ENCODE peak calls at places on chromosome 18, in five cellular contexts. One of them, this sample, is unnamed.

GRCh38 chr18:24176727-24177416 is 38.0 kb downstream of the CABYR start:
- DNase-seq in B cell: peak; percentile 61
- DNase-seq in choroid plexus epithelial cell: peak; percentile 68
- DNase-seq in left ventricle myocardium inferior: peak; percentile 42
- DNase-seq in AG04450: peak; percentile 10
- DNase-seq in this sample: peak; percentile 64

GRCh38 chr18:22455425-22456150 is 37.9 kb upstream of the CTAGE1 start:
- DNase-seq in left ventricle myocardium inferior: no peak
- DNase-seq in AG04450: no peak
- DNase-seq in B cell: no peak
- DNase-seq in choroid plexus epithelial cell: no peak
- DNase-seq in this sample: no peak

GRCh38 chr18:55838841-55839240 is 250.8 kb upstream of the TCF4 start:
- DNase-seq in left ventricle myocardium inferior: no peak
- DNase-seq in AG04450: no peak
- DNase-seq in B cell: no peak
- DNase-seq in choroid plexus epithelial cell: peak; percentile 66
- DNase-seq in this sample: no peak

GRCh38 chr18:21110667-21111350 is 804 bp downstream of the ROCK1 start:
- DNase-seq in B cell: peak; percentile 53
- DNase-seq in left ventricle myocardium inferior: peak; percentile 44
- DNase-seq in choroid plexus epithelial cell: peak; percentile 53
- DNase-seq in AG04450: no peak
- DNase-seq in this sample: peak; percentile 25

GRCh38 chr18:36662000-36662399 is 166.8 kb downstream of the TPGS2 start:
- DNase-seq in choroid plexus epithelial cell: peak; percentile 9
- DNase-seq in B cell: no peak
- DNase-seq in AG04450: no peak
- DNase-seq in left ventricle myocardium inferior: no peak
- DNase-seq in this sample: no peak

GRCh38 chr18:22558945-22559385 is 141.2 kb upstream of the CTAGE1 start:
- DNase-seq in left ventricle myocardium inferior: peak; percentile 66
- DNase-seq in AG04450: no peak
- DNase-seq in B cell: no peak
- DNase-seq in choroid plexus epithelial cell: peak; percentile 71
- DNase-seq in this sample: no peak

GRCh38 chr18:1014496-1014895 is 109.8 kb downstream of the ADCYAP1 start:
- DNase-seq in B cell: no peak
- DNase-seq in AG04450: no peak
- DNase-seq in choroid plexus epithelial cell: no peak
- DNase-seq in left ventricle myocardium inferior: no peak
- DNase-seq in this sample: no peak

GRCh38 chr18:43919565-43919964 is 642.3 kb upstream of the SYT4 start:
- DNase-seq in choroid plexus epithelial cell: peak; percentile 17
- DNase-seq in B cell: no peak
- DNase-seq in left ventricle myocardium inferior: no peak
- DNase-seq in AG04450: no peak
- DNase-seq in this sample: no peak

GRCh38 chr18:13543811-13544732 is 182.3 kb downstream of the FAM210A start:
- DNase-seq in B cell: no peak
- DNase-seq in left ventricle myocardium inferior: no peak
- DNase-seq in AG04450: no peak
- DNase-seq in choroid plexus epithelial cell: no peak
- DNase-seq in this sample: no peak

GRCh38 chr18:26546170-26546874 is 2.0 kb downstream of the KCTD1 start:
- DNase-seq in choroid plexus epithelial cell: no peak
- DNase-seq in AG04450: no peak
- DNase-seq in B cell: no peak
- DNase-seq in left ventricle myocardium inferior: no peak
- DNase-seq in this sample: peak; percentile 17

GRCh38 chr18:3130344-3130743 is 89.4 kb downstream of the MYOM1 start:
- DNase-seq in left ventricle myocardium inferior: no peak
- DNase-seq in B cell: no peak
- DNase-seq in choroid plexus epithelial cell: no peak
- DNase-seq in AG04450: no peak
- DNase-seq in this sample: no peak

GRCh38 chr18:3585656-3586509 is 135.9 kb downstream of the TGIF1 start:
- DNase-seq in AG04450: no peak
- DNase-seq in left ventricle myocardium inferior: peak; percentile 69
- DNase-seq in choroid plexus epithelial cell: peak; percentile 87
- DNase-seq in B cell: no peak
- DNase-seq in this sample: peak; percentile 52

GRCh38 chr18:60732146-60732545 is 359.6 kb upstream of the MC4R start:
- DNase-seq in AG04450: no peak
- DNase-seq in B cell: no peak
- DNase-seq in left ventricle myocardium inferior: no peak
- DNase-seq in choroid plexus epithelial cell: no peak
- DNase-seq in this sample: no peak

GRCh38 chr18:13284330-13285027 is 65.9 kb downstream of the LDLRAD4 start:
- DNase-seq in left ventricle myocardium inferior: no peak
- DNase-seq in B cell: no peak
- DNase-seq in AG04450: no peak
- DNase-seq in choroid plexus epithelial cell: no peak
- DNase-seq in this sample: no peak

GRCh38 chr18:3872651-3873050 is 422.7 kb downstream of the TGIF1 start:
- DNase-seq in B cell: no peak
- DNase-seq in AG04450: no peak
- DNase-seq in left ventricle myocardium inferior: no peak
- DNase-seq in choroid plexus epithelial cell: no peak
- DNase-seq in this sample: no peak

GRCh38 chr18:70892381-70892780 is 603.5 kb downstream of the SOCS6 start:
- DNase-seq in B cell: no peak
- DNase-seq in AG04450: no peak
- DNase-seq in choroid plexus epithelial cell: no peak
- DNase-seq in left ventricle myocardium inferior: no peak
- DNase-seq in this sample: no peak

GRCh38 chr18:79695856-79696850 is 16.6 kb downstream of the CTDP1 start:
- DNase-seq in B cell: no peak
- DNase-seq in choroid plexus epithelial cell: no peak
- DNase-seq in AG04450: no peak
- DNase-seq in left ventricle myocardium inferior: no peak
- DNase-seq in this sample: no peak

GRCh38 chr18:2991241-2991640 is 21.7 kb downstream of the LPIN2 start:
- DNase-seq in AG04450: no peak
- DNase-seq in choroid plexus epithelial cell: no peak
- DNase-seq in left ventricle myocardium inferior: no peak
- DNase-seq in B cell: no peak
- DNase-seq in this sample: no peak

GRCh38 chr18:2515408-2515807 is 55.9 kb downstream of the METTL4 start:
- DNase-seq in choroid plexus epithelial cell: peak; percentile 67
- DNase-seq in B cell: no peak
- DNase-seq in AG04450: peak; percentile 38
- DNase-seq in left ventricle myocardium inferior: no peak
- DNase-seq in this sample: no peak

GRCh38 chr18:36297419-36298112 is at the start of gene FHOD3:
- DNase-seq in AG04450: no peak
- DNase-seq in B cell: peak; percentile 65
- DNase-seq in left ventricle myocardium inferior: peak; percentile 69
- DNase-seq in choroid plexus epithelial cell: peak; percentile 36
- DNase-seq in this sample: peak; percentile 92

GRCh38 chr18:22556271-22556990 is 138.7 kb upstream of the CTAGE1 start:
- DNase-seq in B cell: no peak
- DNase-seq in choroid plexus epithelial cell: no peak
- DNase-seq in left ventricle myocardium inferior: peak; percentile 81
- DNase-seq in AG04450: no peak
- DNase-seq in this sample: no peak

GRCh38 chr18:12776821-12777471 is 74.1 kb downstream of the PSMG2 start:
- DNase-seq in choroid plexus epithelial cell: no peak
- DNase-seq in AG04450: no peak
- DNase-seq in left ventricle myocardium inferior: no peak
- DNase-seq in B cell: no peak
- DNase-seq in this sample: no peak

GRCh38 chr18:76994086-76994654 is 138.4 kb downstream of the MBP start:
- DNase-seq in choroid plexus epithelial cell: no peak
- DNase-seq in B cell: no peak
- DNase-seq in AG04450: peak; percentile 8
- DNase-seq in left ventricle myocardium inferior: no peak
- DNase-seq in this sample: no peak

GRCh38 chr18:74635202-74635969 is 37.7 kb downstream of the ZNF407 start:
- DNase-seq in choroid plexus epithelial cell: no peak
- DNase-seq in B cell: no peak
- DNase-seq in AG04450: no peak
- DNase-seq in left ventricle myocardium inferior: no peak
- DNase-seq in this sample: no peak

GRCh38 chr18:48889981-48890735 is 60.6 kb downstream of the SMAD7 start:
- DNase-seq in left ventricle myocardium inferior: no peak
- DNase-seq in B cell: no peak
- DNase-seq in choroid plexus epithelial cell: no peak
- DNase-seq in AG04450: no peak
- DNase-seq in this sample: no peak

GRCh38 chr18:3892141-3892540 is 442.2 kb downstream of the TGIF1 start:
- DNase-seq in left ventricle myocardium inferior: no peak
- DNase-seq in B cell: no peak
- DNase-seq in AG04450: no peak
- DNase-seq in choroid plexus epithelial cell: no peak
- DNase-seq in this sample: no peak

GRCh38 chr18:27004056-27004829 is 138.7 kb upstream of the AQP4 start:
- DNase-seq in B cell: no peak
- DNase-seq in left ventricle myocardium inferior: no peak
- DNase-seq in AG04450: no peak
- DNase-seq in choroid plexus epithelial cell: peak; percentile 34
- DNase-seq in this sample: no peak

GRCh38 chr18:47574966-47575365 is 323.5 kb upstream of the SKOR2 start:
- DNase-seq in choroid plexus epithelial cell: no peak
- DNase-seq in B cell: no peak
- DNase-seq in left ventricle myocardium inferior: no peak
- DNase-seq in AG04450: no peak
- DNase-seq in this sample: no peak

GRCh38 chr18:22493940-22494339 is 76.2 kb upstream of the CTAGE1 start:
- DNase-seq in B cell: no peak
- DNase-seq in AG04450: no peak
- DNase-seq in left ventricle myocardium inferior: no peak
- DNase-seq in choroid plexus epithelial cell: peak; percentile 50
- DNase-seq in this sample: no peak

GRCh38 chr18:7221424-7222155 is 9.3 kb upstream of the LRRC30 start:
- DNase-seq in left ventricle myocardium inferior: no peak
- DNase-seq in B cell: no peak
- DNase-seq in AG04450: peak; percentile 29
- DNase-seq in choroid plexus epithelial cell: peak; percentile 92
- DNase-seq in this sample: no peak

GRCh38 chr18:27263369-27263768 is 78.3 kb upstream of the CHST9 start:
- DNase-seq in left ventricle myocardium inferior: no peak
- DNase-seq in B cell: no peak
- DNase-seq in AG04450: no peak
- DNase-seq in choroid plexus epithelial cell: no peak
- DNase-seq in this sample: no peak

GRCh38 chr18:72672364-72673151 is 128.4 kb upstream of the CBLN2 start:
- DNase-seq in choroid plexus epithelial cell: peak; percentile 74
- DNase-seq in AG04450: no peak
- DNase-seq in left ventricle myocardium inferior: no peak
- DNase-seq in B cell: peak; percentile 31
- DNase-seq in this sample: peak; percentile 48

GRCh38 chr18:48813833-48814489 is 136.8 kb downstream of the SMAD7 start:
- DNase-seq in left ventricle myocardium inferior: peak; percentile 24
- DNase-seq in AG04450: no peak
- DNase-seq in choroid plexus epithelial cell: no peak
- DNase-seq in B cell: no peak
- DNase-seq in this sample: no peak

GRCh38 chr18:2572144-2572682 is 856 bp downstream of the NDC80 start:
- DNase-seq in B cell: no peak
- DNase-seq in AG04450: no peak
- DNase-seq in left ventricle myocardium inferior: no peak
- DNase-seq in choroid plexus epithelial cell: peak; percentile 7
- DNase-seq in this sample: no peak

GRCh38 chr18:60935046-60935445 is 398.2 kb upstream of the CDH20 start:
- DNase-seq in B cell: no peak
- DNase-seq in choroid plexus epithelial cell: peak; percentile 11
- DNase-seq in AG04450: no peak
- DNase-seq in left ventricle myocardium inferior: no peak
- DNase-seq in this sample: no peak

GRCh38 chr18:79389689-79390088 is 6.0 kb upstream of the NFATC1 start:
- DNase-seq in left ventricle myocardium inferior: no peak
- DNase-seq in AG04450: no peak
- DNase-seq in choroid plexus epithelial cell: no peak
- DNase-seq in B cell: no peak
- DNase-seq in this sample: no peak

GRCh38 chr18:35528749-35529274 is 31.1 kb upstream of the INO80C start:
- DNase-seq in left ventricle myocardium inferior: no peak
- DNase-seq in AG04450: no peak
- DNase-seq in choroid plexus epithelial cell: no peak
- DNase-seq in B cell: no peak
- DNase-seq in this sample: no peak

GRCh38 chr18:28357785-28358401 is 181.0 kb upstream of the CDH2 start:
- DNase-seq in AG04450: no peak
- DNase-seq in left ventricle myocardium inferior: no peak
- DNase-seq in B cell: no peak
- DNase-seq in choroid plexus epithelial cell: peak; percentile 3
- DNase-seq in this sample: no peak
- TF ChIP-seq CTCF in AG04450: no peak
- TF ChIP-seq CTCF in left ventricle myocardium inferior: peak; percentile 14
- TF ChIP-seq CTCF in B cell: no peak
- TF ChIP-seq CTCF in choroid plexus epithelial cell: peak; percentile 34
- TF ChIP-seq CTCF in this sample: no peak

GRCh38 chr18:62716679-62717058 is 1.3 kb downstream of the PHLPP1 start:
- DNase-seq in AG04450: no peak
- DNase-seq in choroid plexus epithelial cell: peak; percentile 35
- DNase-seq in B cell: peak; percentile 81
- DNase-seq in left ventricle myocardium inferior: peak; percentile 59
- DNase-seq in this sample: peak; percentile 78
- TF ChIP-seq CTCF in AG04450: no peak
- TF ChIP-seq CTCF in choroid plexus epithelial cell: peak; percentile 36
- TF ChIP-seq CTCF in B cell: no peak
- TF ChIP-seq CTCF in left ventricle myocardium inferior: no peak
- TF ChIP-seq CTCF in this sample: peak; percentile 67

GRCh38 chr18:9619990-9620389 is 5.6 kb upstream of the PPP4R1 start:
- DNase-seq in choroid plexus epithelial cell: peak; percentile 66
- DNase-seq in AG04450: no peak
- DNase-seq in B cell: no peak
- DNase-seq in left ventricle myocardium inferior: no peak
- DNase-seq in this sample: no peak
- TF ChIP-seq CTCF in choroid plexus epithelial cell: no peak
- TF ChIP-seq CTCF in AG04450: no peak
- TF ChIP-seq CTCF in B cell: no peak
- TF ChIP-seq CTCF in left ventricle myocardium inferior: no peak
- TF ChIP-seq CTCF in this sample: no peak

DNA sequence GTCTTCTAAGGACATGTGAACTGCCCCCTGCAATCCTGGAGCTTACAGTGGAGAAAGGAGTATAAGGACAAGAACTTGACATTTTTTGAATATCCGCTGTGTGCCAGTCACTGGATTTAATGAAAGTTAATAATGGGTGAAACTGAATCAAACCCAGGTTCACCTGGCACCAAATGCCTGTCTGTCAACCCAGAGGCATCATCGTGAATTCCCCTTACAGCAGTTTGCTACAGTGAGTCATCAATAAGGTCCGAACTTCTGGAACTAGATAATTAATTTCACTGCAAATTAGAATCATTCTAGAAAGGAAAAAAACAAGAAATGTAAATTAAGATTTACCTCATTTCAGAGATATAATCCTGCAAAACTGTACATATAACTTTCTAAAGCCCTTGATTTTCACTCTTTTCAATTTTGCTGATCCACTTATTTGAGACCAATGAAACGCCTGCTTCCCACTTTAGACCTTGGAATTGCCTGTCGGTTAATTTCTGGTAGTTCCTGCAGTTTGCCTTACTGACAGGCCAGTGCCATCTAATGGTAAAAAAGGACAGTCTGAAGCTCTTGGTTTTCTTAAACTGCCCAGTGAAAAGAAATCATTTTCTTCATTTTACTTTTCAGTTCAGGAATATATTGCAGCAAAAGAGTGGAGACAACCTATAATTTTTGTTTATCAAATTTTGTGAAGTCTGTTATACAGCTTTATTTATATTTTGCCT is 8.2 kb downstream of the DSG2 start:
- DNase-seq in left ventricle myocardium inferior: no peak
- DNase-seq in choroid plexus epithelial cell: peak; percentile 78
- DNase-seq in AG04450: no peak
- DNase-seq in B cell: no peak
- DNase-seq in this sample: no peak
- TF ChIP-seq CTCF in left ventricle myocardium inferior: peak; percentile 63
- TF ChIP-seq CTCF in choroid plexus epithelial cell: peak; percentile 71
- TF ChIP-seq CTCF in AG04450: no peak
- TF ChIP-seq CTCF in B cell: no peak
- TF ChIP-seq CTCF in this sample: peak; percentile 22